ENCODE peak calls at places on chromosome 21, in four cellular contexts. A, N, C and T are unnamed samples.
A peak's percentile ranks its signal among the peaks of the same experiment; 100 is the strongest.

GRCh38 chr21:31491617-31492016 is 147.6 kb upstream of the TIAM1 start:
- DNase-seq in N (no peak), A (peak; percentile 7), C (no peak), T (no peak)

GRCh38 chr21:42777757-42778344 is 101.5 kb downstream of the WDR4 start:
- DNase-seq in N (no peak), A (no peak), C (no peak), T (no peak)

GRCh38 chr21:26843912-26844257 is 1.3 kb downstream of the ADAMTS1 start:
- DNase-seq in N (no peak), A (peak; percentile 89), C (peak; percentile 30), T (peak; percentile 55)

GRCh38 chr21:42662430-42663199 is 9.2 kb downstream of the PDE9A start:
- DNase-seq in C (no peak), A (no peak), N (no peak), T (no peak)

GRCh38 chr21:39184050-39184980 is 1.1 kb upstream of the PSMG1 start:
- DNase-seq in N (no peak), A (no peak), C (no peak), T (no peak)

GRCh38 chr21:18384771-18385170 is 18.8 kb downstream of the TMPRSS15 start:
- DNase-seq in N (peak; percentile 10), C (peak; percentile 76), A (no peak), T (no peak)

GRCh38 chr21:40504825-40505224 is 342.1 kb downstream of the DSCAM start:
- DNase-seq in A (no peak), N (no peak), C (peak; percentile 1), T (no peak)

GRCh38 chr21:15539376-15539775 is 190.4 kb upstream of the USP25 start:
- DNase-seq in C (no peak), N (no peak), A (no peak), T (no peak)

GRCh38 chr21:34930971-34931370 is 118.1 kb downstream of the RUNX1 start:
- DNase-seq in C (no peak), N (no peak), A (peak; percentile 86), T (peak; percentile 54)

GRCh38 chr21:43355925-43356289 is 71.0 kb downstream of the SIK1 start:
- DNase-seq in A (no peak), N (no peak), C (no peak), T (no peak)

GRCh38 chr21:34857122-34857713 is 188.4 kb downstream of the CLIC6 start:
- DNase-seq in A (no peak), C (no peak), N (no peak), T (no peak)

GRCh38 chr21:26405071-26405470 is 168.0 kb downstream of the CYYR1 start:
- DNase-seq in N (no peak), C (peak; percentile 16), A (peak; percentile 55), T (peak; percentile 18)

GRCh38 chr21:16590658-16591057 is 860.9 kb downstream of the USP25 start:
- DNase-seq in C (no peak), N (no peak), A (no peak), T (no peak)

GRCh38 chr21:36254106-36254941 is 65.7 kb upstream of the MORC3 start:
- DNase-seq in C (peak; percentile 17), A (no peak), N (no peak), T (peak; percentile 37)

GRCh38 chr21:38126677-38127271 is 130.0 kb upstream of the KCNJ15 start:
- DNase-seq in A (peak; percentile 20), N (peak; percentile 75), C (peak; percentile 85), T (peak; percentile 33)

GRCh38 chr21:34613679-34614442 is 1.1 kb downstream of the RCAN1 start:
- DNase-seq in N (peak; percentile 36), C (no peak), A (peak; percentile 25), T (peak; percentile 7)

GRCh38 chr21:37412603-37413360 is 46.2 kb downstream of the DYRK1A start:
- DNase-seq in A (peak; percentile 66), C (no peak), N (no peak), T (peak; percentile 75)

GRCh38 chr21:38984982-38985422 is 179.3 kb downstream of the ETS2 start:
- DNase-seq in A (peak; percentile 92), N (no peak), C (no peak), T (peak; percentile 86)

GRCh38 chr21:36589352-36589971 is 109.5 kb upstream of the SIM2 start:
- DNase-seq in A (peak; percentile 13), N (peak; percentile 61), C (peak; percentile 65), T (peak; percentile 27)

DNA sequence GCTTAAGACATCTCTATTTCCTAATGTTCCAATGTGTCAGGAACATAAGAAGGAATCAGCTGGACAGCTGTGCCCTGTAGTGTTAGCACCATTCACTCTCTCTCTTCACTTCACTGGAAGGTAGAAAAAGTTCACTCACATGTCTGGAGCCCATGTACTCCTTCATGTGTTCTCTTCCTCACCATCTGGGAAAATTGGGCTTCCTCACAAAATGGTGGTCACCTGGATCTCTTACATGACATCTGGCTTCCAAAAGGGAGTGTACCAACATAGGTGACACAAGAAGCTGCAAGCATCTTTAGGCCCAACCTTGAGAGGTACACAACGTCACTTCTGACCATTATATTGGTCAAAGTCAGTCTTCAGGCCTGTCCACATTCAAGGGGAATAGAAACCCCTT is 882.6 kb downstream of the LTN1 start:
- DNase-seq in N (no peak), A (no peak), C (no peak), T (no peak)
- H2AFZ ChIP-seq in N (no peak overlapping the region), A (no peak overlapping the region), C (no peak overlapping the region), T (no peak overlapping the region)

GRCh38 chr21:29604096-29604495 is 305.4 kb downstream of the BACH1 start:
- DNase-seq in A (no peak), C (no peak), N (no peak), T (no peak)

GRCh38 chr21:29606613-29607012 is 307.9 kb downstream of the BACH1 start:
- DNase-seq in C (no peak), N (no peak), A (no peak), T (no peak)

DNA sequence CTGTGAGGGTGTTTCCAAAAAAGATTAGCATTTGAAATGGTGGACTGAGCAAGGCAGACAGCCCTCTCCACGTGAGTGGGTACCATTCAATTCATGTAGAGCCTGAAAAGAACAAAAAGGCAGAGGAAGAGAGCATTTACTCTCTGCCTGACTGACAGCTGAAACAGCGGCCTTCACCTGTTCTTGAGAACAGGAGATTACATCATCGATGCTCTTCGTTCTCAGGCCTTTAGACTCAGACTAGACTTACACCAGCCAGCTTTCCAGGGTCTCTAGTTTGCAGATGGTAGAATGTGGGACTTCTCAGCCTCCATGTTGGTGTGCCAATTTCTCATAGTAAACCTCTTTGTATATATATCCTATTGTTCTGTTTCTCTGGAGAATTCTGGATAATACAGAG is 302.4 kb downstream of the BACH1 start:
- DNase-seq in A (no peak), C (peak; percentile 35), N (no peak), T (no peak)
- H2AFZ ChIP-seq in A (no peak overlapping the region), C (no peak overlapping the region), N (peak overlapping the region; percentile 3), T (no peak overlapping the region)

GRCh38 chr21:45454081-45454923 is 49.3 kb downstream of the COL18A1 start:
- DNase-seq in A (no peak), N (no peak), C (no peak), T (no peak)

GRCh38 chr21:45455321-45456013 is 50.5 kb downstream of the COL18A1 start:
- DNase-seq in C (no peak), N (no peak), A (peak; percentile 55), T (peak; percentile 22)

GRCh38 chr21:45453308-45453950 is 48.5 kb downstream of the COL18A1 start:
- DNase-seq in N (no peak), C (no peak), A (no peak), T (no peak)

GRCh38 chr21:45456014-45456835 is 51.3 kb downstream of the COL18A1 start:
- DNase-seq in A (no peak), N (no peak), C (no peak), T (no peak)

GRCh38 chr21:45454924-45455315 is 50.0 kb downstream of the COL18A1 start:
- DNase-seq in A (peak; percentile 41), C (no peak), N (no peak), T (no peak)
- H2AFZ ChIP-seq in A (no peak overlapping the region), C (no peak overlapping the region), N (no peak overlapping the region), T (peak overlapping the region; percentile 35)

GRCh38 chr21:44700101-44701022 is 3.4 kb downstream of the KRTAP10-12 start:
- DNase-seq in C (no peak), A (no peak), N (no peak), T (no peak)
- H2AFZ ChIP-seq in C (peak overlapping the region; percentile 43), A (no peak overlapping the region), N (no peak overlapping the region), T (no peak overlapping the region)

DNA sequence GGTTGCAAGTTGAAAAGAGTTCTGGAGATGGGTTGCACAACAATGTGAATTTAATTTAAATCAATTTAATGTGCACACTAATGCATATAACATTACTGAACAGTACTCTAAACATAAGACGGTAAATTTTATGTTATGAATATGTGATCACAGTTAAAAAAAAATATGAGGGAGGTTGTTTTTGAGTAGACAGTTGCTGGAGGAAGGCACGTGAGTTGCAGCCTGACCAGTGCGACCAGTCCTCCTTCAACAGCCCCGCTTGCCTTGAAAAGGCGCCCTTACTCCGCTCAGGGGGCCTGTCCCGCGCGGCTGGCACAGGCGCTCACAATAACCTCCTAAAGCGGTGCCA is 322 bp upstream of the OLIG1 start:
- DNase-seq in N (no peak), A (no peak), C (no peak), T (no peak)
- H2AFZ ChIP-seq in N (no peak overlapping the region), A (no peak overlapping the region), C (no peak overlapping the region), T (no peak overlapping the region)